ENCODE peak calls at places on chromosome 13, in ten cellular contexts. One of them, this sample, is unnamed.
A peak's percentile ranks its signal among the peaks of the same experiment; 100 is the strongest.

GRCh38 chr13:52348081-52348480 is 57.9 kb downstream of the THSD1 start:
- DNase-seq in AG04449: peak; percentile 70
- DNase-seq in fibroblast of lung: peak; percentile 98
- DNase-seq in RPMI7951: peak; percentile 91
- DNase-seq in mucosa of gallbladder: no peak
- DNase-seq in activated naive CD8-positive, alpha-beta T cell treated with anti-CD3 and anti-CD28 coated beads, Interleukin-2, amount 50 U/mL, for 24 hours: no peak
- DNase-seq in NCI-H2107: no peak
- DNase-seq in skeletal muscle cell: peak; percentile 87
- DNase-seq in T-helper 1 cell: no peak
- DNase-seq in GM04504: peak; percentile 71
- DNase-seq in this sample: peak; percentile 60

GRCh38 chr13:36346222-36347083 is at the start of gene SPART:
- DNase-seq in RPMI7951: peak; percentile 85
- DNase-seq in NCI-H2107: peak; percentile 49
- DNase-seq in T-helper 1 cell: peak; percentile 85
- DNase-seq in skeletal muscle cell: peak; percentile 65
- DNase-seq in fibroblast of lung: peak; percentile 83
- DNase-seq in AG04449: no peak
- DNase-seq in activated naive CD8-positive, alpha-beta T cell treated with anti-CD3 and anti-CD28 coated beads, Interleukin-2, amount 50 U/mL, for 24 hours: peak; percentile 87
- DNase-seq in mucosa of gallbladder: peak; percentile 95
- DNase-seq in GM04504: peak; percentile 84
- DNase-seq in this sample: peak; percentile 93

GRCh38 chr13:43145556-43145955 is 122.2 kb downstream of the DNAJC15 start:
- DNase-seq in activated naive CD8-positive, alpha-beta T cell treated with anti-CD3 and anti-CD28 coated beads, Interleukin-2, amount 50 U/mL, for 24 hours: no peak
- DNase-seq in mucosa of gallbladder: no peak
- DNase-seq in AG04449: no peak
- DNase-seq in skeletal muscle cell: no peak
- DNase-seq in fibroblast of lung: no peak
- DNase-seq in GM04504: no peak
- DNase-seq in NCI-H2107: no peak
- DNase-seq in T-helper 1 cell: no peak
- DNase-seq in RPMI7951: no peak
- DNase-seq in this sample: no peak

GRCh38 chr13:42405665-42406390 is 133.9 kb downstream of the AKAP11 start:
- DNase-seq in GM04504: no peak
- DNase-seq in skeletal muscle cell: peak; percentile 23
- DNase-seq in T-helper 1 cell: peak; percentile 73
- DNase-seq in RPMI7951: peak; percentile 84
- DNase-seq in NCI-H2107: no peak
- DNase-seq in AG04449: peak; percentile 1
- DNase-seq in fibroblast of lung: peak; percentile 26
- DNase-seq in activated naive CD8-positive, alpha-beta T cell treated with anti-CD3 and anti-CD28 coated beads, Interleukin-2, amount 50 U/mL, for 24 hours: peak; percentile 76
- DNase-seq in mucosa of gallbladder: no peak
- DNase-seq in this sample: peak; percentile 23

GRCh38 chr13:35909837-35910236 is 221.3 kb downstream of the DCLK1 start:
- DNase-seq in skeletal muscle cell: no peak
- DNase-seq in activated naive CD8-positive, alpha-beta T cell treated with anti-CD3 and anti-CD28 coated beads, Interleukin-2, amount 50 U/mL, for 24 hours: no peak
- DNase-seq in NCI-H2107: no peak
- DNase-seq in RPMI7951: no peak
- DNase-seq in GM04504: no peak
- DNase-seq in mucosa of gallbladder: no peak
- DNase-seq in AG04449: no peak
- DNase-seq in T-helper 1 cell: no peak
- DNase-seq in fibroblast of lung: no peak
- DNase-seq in this sample: no peak

GRCh38 chr13:24654741-24655140 is 25.5 kb upstream of the ATP12A start:
- DNase-seq in AG04449: no peak
- DNase-seq in NCI-H2107: no peak
- DNase-seq in fibroblast of lung: peak; percentile 27
- DNase-seq in activated naive CD8-positive, alpha-beta T cell treated with anti-CD3 and anti-CD28 coated beads, Interleukin-2, amount 50 U/mL, for 24 hours: no peak
- DNase-seq in T-helper 1 cell: no peak
- DNase-seq in GM04504: peak; percentile 24
- DNase-seq in mucosa of gallbladder: no peak
- DNase-seq in RPMI7951: no peak
- DNase-seq in skeletal muscle cell: no peak
- DNase-seq in this sample: peak; percentile 77

GRCh38 chr13:33536639-33537425 is 251.3 kb upstream of the STARD13 start:
- DNase-seq in AG04449: peak; percentile 41
- DNase-seq in T-helper 1 cell: peak; percentile 17
- DNase-seq in NCI-H2107: no peak
- DNase-seq in mucosa of gallbladder: no peak
- DNase-seq in activated naive CD8-positive, alpha-beta T cell treated with anti-CD3 and anti-CD28 coated beads, Interleukin-2, amount 50 U/mL, for 24 hours: no peak
- DNase-seq in RPMI7951: peak; percentile 37
- DNase-seq in skeletal muscle cell: no peak
- DNase-seq in fibroblast of lung: peak; percentile 68
- DNase-seq in GM04504: no peak
- DNase-seq in this sample: peak; percentile 93

GRCh38 chr13:99055286-99056073 is 77.6 kb upstream of the DOCK9 start:
- DNase-seq in fibroblast of lung: no peak
- DNase-seq in RPMI7951: no peak
- DNase-seq in AG04449: no peak
- DNase-seq in GM04504: no peak
- DNase-seq in NCI-H2107: no peak
- DNase-seq in activated naive CD8-positive, alpha-beta T cell treated with anti-CD3 and anti-CD28 coated beads, Interleukin-2, amount 50 U/mL, for 24 hours: no peak
- DNase-seq in skeletal muscle cell: no peak
- DNase-seq in T-helper 1 cell: no peak
- DNase-seq in mucosa of gallbladder: no peak
- DNase-seq in this sample: no peak

GRCh38 chr13:101612736-101613135 is 160.3 kb downstream of the ITGBL1 start:
- DNase-seq in T-helper 1 cell: no peak
- DNase-seq in skeletal muscle cell: no peak
- DNase-seq in mucosa of gallbladder: no peak
- DNase-seq in RPMI7951: no peak
- DNase-seq in GM04504: no peak
- DNase-seq in AG04449: no peak
- DNase-seq in NCI-H2107: no peak
- DNase-seq in fibroblast of lung: no peak
- DNase-seq in activated naive CD8-positive, alpha-beta T cell treated with anti-CD3 and anti-CD28 coated beads, Interleukin-2, amount 50 U/mL, for 24 hours: no peak
- DNase-seq in this sample: no peak

GRCh38 chr13:39452412-39452811 is 150.6 kb downstream of the LHFPL6 start:
- DNase-seq in GM04504: no peak
- DNase-seq in AG04449: peak; percentile 10
- DNase-seq in fibroblast of lung: peak; percentile 55
- DNase-seq in mucosa of gallbladder: no peak
- DNase-seq in skeletal muscle cell: no peak
- DNase-seq in RPMI7951: peak; percentile 1
- DNase-seq in activated naive CD8-positive, alpha-beta T cell treated with anti-CD3 and anti-CD28 coated beads, Interleukin-2, amount 50 U/mL, for 24 hours: no peak
- DNase-seq in NCI-H2107: no peak
- DNase-seq in T-helper 1 cell: no peak
- DNase-seq in this sample: peak; percentile 68

GRCh38 chr13:57629821-57630235 is 1.7 kb upstream of the PCDH17 start:
- DNase-seq in activated naive CD8-positive, alpha-beta T cell treated with anti-CD3 and anti-CD28 coated beads, Interleukin-2, amount 50 U/mL, for 24 hours: peak; percentile 32
- DNase-seq in T-helper 1 cell: peak; percentile 25
- DNase-seq in fibroblast of lung: peak; percentile 93
- DNase-seq in skeletal muscle cell: peak; percentile 77
- DNase-seq in GM04504: peak; percentile 22
- DNase-seq in mucosa of gallbladder: peak; percentile 92
- DNase-seq in NCI-H2107: no peak
- DNase-seq in RPMI7951: peak; percentile 51
- DNase-seq in AG04449: no peak
- DNase-seq in this sample: peak; percentile 4

GRCh38 chr13:61255035-61255796 is 160.4 kb downstream of the PCDH20 start:
- DNase-seq in skeletal muscle cell: no peak
- DNase-seq in T-helper 1 cell: no peak
- DNase-seq in AG04449: no peak
- DNase-seq in RPMI7951: no peak
- DNase-seq in NCI-H2107: no peak
- DNase-seq in mucosa of gallbladder: no peak
- DNase-seq in fibroblast of lung: peak; percentile 11
- DNase-seq in activated naive CD8-positive, alpha-beta T cell treated with anti-CD3 and anti-CD28 coated beads, Interleukin-2, amount 50 U/mL, for 24 hours: no peak
- DNase-seq in GM04504: no peak
- DNase-seq in this sample: no peak

GRCh38 chr13:43953370-43953769 is 73.7 kb downstream of the LACC1 start:
- DNase-seq in RPMI7951: no peak
- DNase-seq in T-helper 1 cell: no peak
- DNase-seq in fibroblast of lung: no peak
- DNase-seq in GM04504: no peak
- DNase-seq in activated naive CD8-positive, alpha-beta T cell treated with anti-CD3 and anti-CD28 coated beads, Interleukin-2, amount 50 U/mL, for 24 hours: no peak
- DNase-seq in NCI-H2107: no peak
- DNase-seq in mucosa of gallbladder: no peak
- DNase-seq in skeletal muscle cell: no peak
- DNase-seq in AG04449: no peak
- DNase-seq in this sample: no peak

GRCh38 chr13:80173224-80173623 is 167.7 kb downstream of the SPRY2 start:
- DNase-seq in skeletal muscle cell: no peak
- DNase-seq in T-helper 1 cell: no peak
- DNase-seq in GM04504: no peak
- DNase-seq in activated naive CD8-positive, alpha-beta T cell treated with anti-CD3 and anti-CD28 coated beads, Interleukin-2, amount 50 U/mL, for 24 hours: no peak
- DNase-seq in fibroblast of lung: no peak
- DNase-seq in mucosa of gallbladder: peak; percentile 24
- DNase-seq in AG04449: no peak
- DNase-seq in RPMI7951: peak; percentile 53
- DNase-seq in NCI-H2107: no peak
- DNase-seq in this sample: no peak

GRCh38 chr13:21012841-21013681 is 48.3 kb downstream of the LATS2 start:
- DNase-seq in NCI-H2107: no peak
- DNase-seq in activated naive CD8-positive, alpha-beta T cell treated with anti-CD3 and anti-CD28 coated beads, Interleukin-2, amount 50 U/mL, for 24 hours: no peak
- DNase-seq in fibroblast of lung: peak; percentile 49
- DNase-seq in mucosa of gallbladder: no peak
- DNase-seq in skeletal muscle cell: no peak
- DNase-seq in T-helper 1 cell: no peak
- DNase-seq in AG04449: no peak
- DNase-seq in GM04504: no peak
- DNase-seq in RPMI7951: no peak
- DNase-seq in this sample: no peak